ENCODE peak calls at places on chromosome 6, in eight cellular contexts. J is NT2/D1, E is esophagus squamous epithelium, Z is aorta, R is upper lobe of right lung, F is MM.1S, W is fibroblast of the aortic adventitia, D is lung. C is an unnamed sample.
A peak's percentile ranks its signal among the peaks of the same experiment; 100 is the strongest.

GRCh38 chr6:149508485-149508884 is 23.7 kb upstream of the ZC3H12D start:
- DNase-seq in J (no peak), E (no peak), Z (no peak), R (no peak), F (no peak), W (no peak), D (no peak), C (no peak)

GRCh38 chr6:142911395-142911794 is 33.6 kb downstream of the HIVEP2 start:
- DNase-seq in J (no peak), E (no peak), Z (no peak), R (no peak), F (no peak), W (no peak), D (no peak), C (no peak)

GRCh38 chr6:112348334-112348874 is 1.3 kb downstream of the RFPL4B start:
- DNase-seq in J (no peak), E (no peak), Z (no peak), R (no peak), F (no peak), W (no peak), D (no peak), C (no peak)

GRCh38 chr6:139230421-139230840 is 61.4 kb downstream of the TXLNB start:
- DNase-seq in J (no peak), E (no peak), Z (no peak), R (no peak), F (peak; percentile 80), W (peak; percentile 63), D (no peak), C (peak; percentile 43)

GRCh38 chr6:88238065-88238464 is 71.9 kb upstream of the CNR1 start:
- DNase-seq in J (peak; percentile 15), E (no peak), Z (no peak), R (no peak), F (peak; percentile 66), W (no peak), D (no peak), C (no peak)

GRCh38 chr6:161434331-161434730 is 160.5 kb upstream of the AGPAT4 start:
- DNase-seq in J (no peak), E (no peak), Z (no peak), R (no peak), F (no peak), W (peak; percentile 48), D (no peak), C (no peak)

GRCh38 chr6:12163149-12163548 is 127.0 kb upstream of the EDN1 start:
- DNase-seq in J (no peak), E (no peak), Z (no peak), R (no peak), F (no peak), W (no peak), D (no peak), C (no peak)

GRCh38 chr6:149285626-149286025 is 31.9 kb upstream of the TAB2 start:
- DNase-seq in J (no peak), E (no peak), Z (no peak), R (no peak), F (no peak), W (no peak), D (no peak), C (no peak)

GRCh38 chr6:170441316-170441715 is 111.8 kb downstream of the PSMB1 start:
- DNase-seq in J (no peak), E (no peak), Z (no peak), R (no peak), F (no peak), W (peak; percentile 45), D (no peak), C (no peak)

GRCh38 chr6:169622618-169623017 is 79.2 kb downstream of the WDR27 start:
- DNase-seq in J (no peak), E (no peak), Z (no peak), R (no peak), F (no peak), W (no peak), D (no peak), C (peak; percentile 19)

GRCh38 chr6:17635568-17635967 is 35.5 kb downstream of the FAM8A1 start:
- DNase-seq in J (no peak), E (no peak), Z (no peak), R (no peak), F (no peak), W (no peak), D (no peak), C (no peak)

GRCh38 chr6:44034391-44034861 is 92.8 kb downstream of the MRPL14 start:
- DNase-seq in J (no peak), E (no peak), Z (peak; percentile 65), R (peak; percentile 66), F (no peak), W (no peak), D (no peak), C (no peak)

DNA sequence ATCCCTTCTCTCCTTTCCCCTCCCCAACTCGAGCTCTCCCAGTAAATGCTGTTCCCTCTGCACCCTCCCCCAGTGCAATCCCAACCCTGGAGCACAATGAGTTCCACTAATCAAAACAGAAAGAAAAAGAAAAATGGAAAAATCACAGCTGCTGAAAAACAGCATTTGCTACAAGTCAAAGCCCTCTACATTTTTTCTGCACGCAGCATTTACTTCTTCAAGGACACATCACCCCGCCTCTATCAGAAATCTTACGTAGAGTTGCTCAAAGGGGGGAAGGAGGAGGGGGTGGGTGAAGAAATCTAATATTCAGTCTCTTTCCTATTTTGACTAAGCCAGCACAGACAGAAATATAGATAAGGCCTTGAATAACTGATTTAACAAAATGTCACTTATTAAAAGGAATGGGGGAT is 10.7 kb downstream of the TRERF1 start:
- DNase-seq in J (no peak), E (no peak), Z (no peak), R (no peak), F (no peak), W (peak; percentile 83), D (no peak), C (no peak)
- H3K4me3 ChIP-seq in J (no peak overlapping the region), E (peak overlapping the region; percentile 14), Z (no peak overlapping the region), R (no peak overlapping the region), F (no peak overlapping the region), W (peak overlapping the region; percentile 47), D (no peak overlapping the region), C (peak overlapping the region; percentile 3)

DNA sequence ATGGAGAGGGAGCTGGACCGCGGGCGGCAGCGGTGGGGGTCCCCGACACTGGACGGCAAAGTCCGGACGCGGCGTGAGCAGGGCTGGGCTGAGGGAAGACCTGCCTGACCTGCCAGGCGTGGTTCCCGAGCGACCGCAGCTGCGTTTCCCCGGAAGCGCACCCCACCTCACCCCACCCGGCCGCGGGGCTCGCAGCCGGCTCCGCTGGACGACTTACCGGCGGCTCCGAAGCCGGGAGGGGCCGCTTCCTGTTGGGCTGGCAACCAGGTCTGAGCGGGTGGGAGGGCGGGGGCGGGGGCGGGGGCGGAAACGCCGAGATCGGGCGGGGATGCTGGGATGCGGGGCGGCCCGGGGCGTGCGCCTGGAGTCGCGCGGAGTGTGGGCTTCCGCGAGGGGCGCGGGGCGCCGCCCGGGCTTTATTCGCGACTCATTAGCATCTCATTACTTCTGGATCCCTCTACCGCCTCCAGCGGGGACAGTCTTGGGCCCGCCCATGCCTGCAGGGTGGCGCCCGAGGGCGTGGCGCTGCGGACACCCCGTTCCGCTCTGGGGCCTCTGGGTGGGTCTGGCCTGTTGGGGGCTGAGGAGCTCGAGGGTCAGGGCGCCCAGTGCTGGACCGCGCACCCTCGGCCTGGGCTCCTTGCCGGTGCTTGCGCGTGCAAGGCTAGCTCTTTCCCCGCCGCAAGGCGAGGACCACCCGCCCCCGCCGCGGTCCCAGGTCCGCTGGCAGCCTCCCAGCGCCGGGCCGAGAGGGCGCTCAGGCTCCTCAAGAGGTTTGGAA is at the start of gene MICAL1:
- DNase-seq in J (peak; percentile 9), E (peak; percentile 29), Z (peak; percentile 90), R (peak; percentile 92), F (peak; percentile 84), W (peak; percentile 60), D (peak; percentile 81), C (no peak)
- H3K4me3 ChIP-seq in J (peak within 1 kb of the TSS; percentile 81), E (peak within 1 kb of the TSS; percentile 78), Z (peak within 1 kb of the TSS; percentile 78), R (peak within 1 kb of the TSS; percentile 92), F (peak within 1 kb of the TSS; percentile 94), W (peak within 1 kb of the TSS; percentile 88), D (peak within 1 kb of the TSS; percentile 70), C (peak within 1 kb of the TSS; percentile 89)

GRCh38 chr6:3159805-3160781 is 2.7 kb upstream of the TUBB2A start:
- DNase-seq in J (no peak), E (peak; percentile 10), Z (peak; percentile 77), R (no peak), F (no peak), W (no peak), D (no peak), C (no peak)
- H3K4me3 ChIP-seq in J (peak overlapping the region; percentile 0), E (no peak overlapping the region), Z (no peak overlapping the region), R (no peak overlapping the region), F (no peak overlapping the region), W (no peak overlapping the region), D (no peak overlapping the region), C (no peak overlapping the region)

GRCh38 chr6:159565181-159565580 is 127.9 kb downstream of the SOD2 start:
- DNase-seq in J (no peak), E (no peak), Z (no peak), R (no peak), F (no peak), W (no peak), D (no peak), C (no peak)
- H3K4me3 ChIP-seq in J (no peak overlapping the region), E (no peak overlapping the region), Z (no peak overlapping the region), R (no peak overlapping the region), F (no peak overlapping the region), W (no peak overlapping the region), D (no peak overlapping the region), C (no peak overlapping the region)

DNA sequence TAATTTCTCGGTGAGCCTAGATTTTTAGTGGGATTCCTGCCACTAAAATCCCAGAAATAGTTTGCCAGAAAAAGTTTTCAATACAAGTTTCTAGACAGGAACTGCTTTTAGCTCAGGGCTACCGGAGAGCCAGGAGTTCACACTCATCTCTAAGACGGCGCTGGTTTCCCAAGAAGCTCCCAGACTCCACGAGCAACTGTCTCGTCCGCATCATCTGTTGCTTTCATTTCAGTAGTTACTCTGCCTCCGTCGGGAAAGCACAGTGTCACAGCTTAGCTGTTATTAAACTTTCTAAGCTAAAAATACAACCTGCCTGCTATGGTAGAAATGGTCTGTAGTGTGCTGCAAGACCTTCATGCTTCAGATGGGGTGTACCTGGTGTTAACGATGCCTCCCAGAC is 197.3 kb upstream of the SNX9 start:
- DNase-seq in J (no peak), E (no peak), Z (no peak), R (no peak), F (no peak), W (no peak), D (no peak), C (no peak)
- H3K4me3 ChIP-seq in J (no peak overlapping the region), E (no peak overlapping the region), Z (no peak overlapping the region), R (no peak overlapping the region), F (no peak overlapping the region), W (no peak overlapping the region), D (no peak overlapping the region), C (no peak overlapping the region)

GRCh38 chr6:14477559-14477958 is 360.0 kb downstream of the CD83 start:
- DNase-seq in J (no peak), E (no peak), Z (no peak), R (no peak), F (no peak), W (no peak), D (no peak), C (no peak)
- H3K4me3 ChIP-seq in J (no peak overlapping the region), E (no peak overlapping the region), Z (no peak overlapping the region), R (no peak overlapping the region), F (no peak overlapping the region), W (no peak overlapping the region), D (no peak overlapping the region), C (peak overlapping the region; percentile 31)

GRCh38 chr6:134074151-134074712 is 21.8 kb upstream of the SLC2A12 start:
- DNase-seq in J (peak; percentile 84), E (no peak), Z (no peak), R (no peak), F (no peak), W (no peak), D (no peak), C (no peak)
- H3K4me3 ChIP-seq in J (no peak overlapping the region), E (no peak overlapping the region), Z (no peak overlapping the region), R (no peak overlapping the region), F (no peak overlapping the region), W (no peak overlapping the region), D (no peak overlapping the region), C (no peak overlapping the region)

GRCh38 chr6:13428528-13429405 is 58.6 kb downstream of the GFOD1 start:
- DNase-seq in J (no peak), E (no peak), Z (no peak), R (no peak), F (no peak), W (no peak), D (no peak), C (no peak)
- H3K4me3 ChIP-seq in J (no peak overlapping the region), E (no peak overlapping the region), Z (no peak overlapping the region), R (no peak overlapping the region), F (peak overlapping the region; percentile 10), W (no peak overlapping the region), D (no peak overlapping the region), C (no peak overlapping the region)